ENCODE peak calls at places on chromosomes 6 and 20, in six cellular contexts. I is left lung, C is HL-60, Z is lower leg skin, R is psoas muscle, W is hepatocyte. U is an unnamed sample.

GRCh38 chr6:29624520-29624961 is 8.4 kb downstream of the GABBR1 start:
- DNase-seq in I (no peak), C (no peak), Z (no peak), R (no peak), W (no peak), U (no peak)

GRCh38 chr6:52745764-52746201 is 17.5 kb downstream of the GSTA2 start:
- DNase-seq in I (no peak), C (no peak), Z (no peak), R (no peak), W (no peak), U (no peak)

GRCh38 chr6:30076333-30076732 is 764 bp upstream of the RNF39 start:
- DNase-seq in I (no peak), C (no peak), Z (no peak), R (no peak), W (no peak), U (no peak)

GRCh38 chr6:22078802-22079545 is 217.9 kb downstream of the PRL start:
- DNase-seq in I (no peak), C (no peak), Z (no peak), R (no peak), W (no peak), U (no peak)

GRCh38 chr6:142207265-142207877 is 60.3 kb downstream of the VTA1 start:
- DNase-seq in I (no peak), C (peak), Z (no peak), R (no peak), W (peak), U (no peak)

GRCh38 chr6:33192105-33192646 is at the start of gene COL11A2:
- DNase-seq in I (no peak), C (no peak), Z (no peak), R (no peak), W (no peak), U (no peak)

GRCh38 chr20:57329608-57330221 is at the start of gene SPO11:
- DNase-seq in I (no peak), C (no peak), Z (no peak), R (no peak), W (peak), U (no peak)

GRCh38 chr6:28425942-28426541 is 17.2 kb downstream of the ZSCAN23 start:
- DNase-seq in I (no peak), C (peak), Z (no peak), R (no peak), W (no peak), U (no peak)

GRCh38 chr6:147195510-147195909 is 8.7 kb upstream of the STXBP5 start:
- DNase-seq in I (no peak), C (peak), Z (no peak), R (no peak), W (no peak), U (no peak)

GRCh38 chr6:684831-685636 is 7.9 kb downstream of the EXOC2 start:
- DNase-seq in I (no peak), C (no peak), Z (no peak), R (no peak), W (no peak), U (no peak)

GRCh38 chr20:57703013-57703412 is 6.8 kb downstream of the PMEPA1 start:
- DNase-seq in I (no peak), C (no peak), Z (no peak), R (no peak), W (no peak), U (no peak)

GRCh38 chr6:29705389-29706231 is 17.6 kb upstream of the HLA-F start:
- DNase-seq in I (no peak), C (no peak), Z (no peak), R (no peak), W (peak), U (no peak)

GRCh38 chr6:157768304-157768703 is 54.7 kb upstream of the SNX9 start:
- DNase-seq in I (no peak), C (peak), Z (no peak), R (no peak), W (no peak), U (no peak)

GRCh38 chr20:662289-663192 is 9.5 kb upstream of the SRXN1 start:
- DNase-seq in I (no peak), C (no peak), Z (no peak), R (no peak), W (no peak), U (no peak)

GRCh38 chr20:401682-402495 is 6.2 kb upstream of the RBCK1 start:
- DNase-seq in I (no peak), C (peak), Z (no peak), R (no peak), W (peak), U (no peak)

GRCh38 chr6:55397986-55398385 is 70.7 kb downstream of the GFRAL start:
- DNase-seq in I (no peak), C (no peak), Z (no peak), R (no peak), W (no peak), U (no peak)

GRCh38 chr6:47362857-47363461 is 53.3 kb upstream of the TNFRSF21 start:
- DNase-seq in I (no peak), C (no peak), Z (no peak), R (no peak), W (peak), U (no peak)

GRCh38 chr20:23412026-23412425 is 9.3 kb downstream of the NAPB start:
- DNase-seq in I (no peak), C (no peak), Z (no peak), R (no peak), W (no peak), U (no peak)

GRCh38 chr6:168004023-168004422 is 6.6 kb downstream of the KIF25 start:
- DNase-seq in I (no peak), C (no peak), Z (peak), R (no peak), W (no peak), U (no peak)

GRCh38 chr6:29831776-29832175 is 4.2 kb downstream of the HLA-G start:
- DNase-seq in I (no peak), C (no peak), Z (no peak), R (no peak), W (no peak), U (no peak)

GRCh38 chr20:54549523-54550326 is 74.3 kb downstream of the DOK5 start:
- DNase-seq in I (no peak), C (no peak), Z (no peak), R (no peak), W (no peak), U (no peak)

GRCh38 chr20:58967652-58968429 is 13.2 kb upstream of the NELFCD start:
- DNase-seq in I (no peak), C (no peak), Z (no peak), R (no peak), W (no peak), U (no peak)

GRCh38 chr6:25041676-25042598 is 106.2 kb upstream of the RIPOR2 start:
- DNase-seq in I (no peak), C (no peak), Z (no peak), R (no peak), W (no peak), U (no peak)

GRCh38 chr6:5763407-5763806 is 243.3 kb downstream of the NRN1 start:
- DNase-seq in I (no peak), C (no peak), Z (no peak), R (no peak), W (no peak), U (no peak)

GRCh38 chr20:11376406-11376805 is 541.3 kb upstream of the BTBD3 start:
- DNase-seq in I (no peak), C (no peak), Z (no peak), R (no peak), W (no peak), U (no peak)

GRCh38 chr6:43142101-43142500 is 29.0 kb upstream of the SRF start:
- DNase-seq in I (no peak), C (no peak), Z (no peak), R (no peak), W (no peak), U (no peak)

GRCh38 chr6:41537359-41537758 is 8.8 kb upstream of the FOXP4 start:
- DNase-seq in I (no peak), C (no peak), Z (no peak), R (no peak), W (peak), U (no peak)

GRCh38 chr20:24995741-24996448 is 3.3 kb upstream of the APMAP start:
- DNase-seq in I (no peak), C (no peak), Z (no peak), R (no peak), W (no peak), U (no peak)

GRCh38 chr20:24731312-24731711 is 217.8 kb upstream of the CST7 start:
- DNase-seq in I (no peak), C (no peak), Z (no peak), R (no peak), W (no peak), U (no peak)

GRCh38 chr6:4107873-4108272 is 27.5 kb downstream of the ECI2 start:
- DNase-seq in I (no peak), C (no peak), Z (no peak), R (no peak), W (no peak), U (no peak)

GRCh38 chr6:73131706-73132105 is 93.6 kb downstream of the KHDC1L start:
- DNase-seq in I (no peak), C (no peak), Z (no peak), R (no peak), W (no peak), U (no peak)

GRCh38 chr6:80094017-80094416 is 12.5 kb upstream of the BCKDHB start:
- DNase-seq in I (no peak), C (no peak), Z (no peak), R (no peak), W (peak), U (no peak)

GRCh38 chr6:75818061-75818855 is 69.2 kb downstream of the MYO6 start:
- DNase-seq in I (no peak), C (no peak), Z (no peak), R (no peak), W (no peak), U (no peak)

GRCh38 chr6:117469791-117470190 is 12.7 kb upstream of the DCBLD1 start:
- DNase-seq in I (no peak), C (no peak), Z (no peak), R (no peak), W (no peak), U (no peak)

GRCh38 chr6:160417550-160417949 is 69.4 kb downstream of the SLC22A3 start:
- DNase-seq in I (no peak), C (no peak), Z (no peak), R (no peak), W (no peak), U (no peak)

GRCh38 chr20:47663354-47664067 is 121.8 kb downstream of the SULF2 start:
- DNase-seq in I (peak), C (peak), Z (peak), R (peak), W (peak), U (peak)

GRCh38 chr20:6698723-6699122 is 68.8 kb upstream of the BMP2 start:
- DNase-seq in I (no peak), C (no peak), Z (no peak), R (no peak), W (no peak), U (no peak)

GRCh38 chr20:9867196-9867980 is 28.5 kb upstream of the PAK5 start:
- DNase-seq in I (no peak), C (no peak), Z (no peak), R (no peak), W (no peak), U (no peak)

GRCh38 chr6:121890307-121890910 is 455.0 kb downstream of the GJA1 start:
- DNase-seq in I (no peak), C (no peak), Z (no peak), R (no peak), W (no peak), U (no peak)

GRCh38 chr20:46701057-46701456 is 8.4 kb upstream of the SLC2A10 start:
- DNase-seq in I (no peak), C (no peak), Z (no peak), R (no peak), W (no peak), U (no peak)

DNA sequence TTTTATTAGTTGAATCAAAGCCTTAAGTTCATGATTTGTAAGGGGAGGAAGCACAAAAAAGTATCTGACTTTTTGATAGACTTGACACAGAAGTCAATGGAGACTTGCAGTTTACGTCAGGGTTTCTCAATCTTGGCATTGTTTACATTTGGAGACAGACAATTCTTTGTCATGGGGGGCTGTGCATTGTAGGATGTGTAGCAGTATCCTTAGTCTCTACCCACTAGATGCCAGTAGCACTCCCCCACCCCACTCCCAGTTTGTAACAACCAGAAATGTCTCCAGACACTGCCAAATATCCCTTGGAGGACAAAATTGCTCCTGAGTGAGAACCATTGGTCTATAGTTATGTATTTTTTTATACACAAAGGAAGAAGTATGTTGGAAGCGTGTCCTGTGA is 434.1 kb downstream of the RFPL4B start:
- DNase-seq in I (no peak), C (no peak), Z (no peak), R (no peak), W (peak), U (no peak)
- TF ChIP-seq CTCF in I (no peak), C (no peak), Z (no peak), R (no peak), W (peak), U (no peak)

GRCh38 chr6:169839029-169839481 is 87.6 kb downstream of the ERMARD start:
- DNase-seq in I (no peak), C (no peak), Z (no peak), R (no peak), W (no peak), U (no peak)
- TF ChIP-seq CTCF in I (no peak), C (no peak), Z (no peak), R (no peak), W (no peak), U (no peak)

GRCh38 chr6:148747145-148747492 is 289 bp downstream of the UST start:
- DNase-seq in I (peak), C (no peak), Z (no peak), R (peak), W (no peak), U (no peak)

GRCh38 chr6:148749678-148750077 is 2.8 kb downstream of the UST start:
- DNase-seq in I (no peak), C (no peak), Z (no peak), R (no peak), W (no peak), U (no peak)

GRCh38 chr6:148745926-148746325 is 904 bp upstream of the UST start:
- DNase-seq in I (no peak), C (no peak), Z (no peak), R (no peak), W (no peak), U (no peak)

GRCh38 chr6:148746363-148747144 is at the start of gene UST:
- DNase-seq in I (peak), C (peak), Z (peak), R (peak), W (peak), U (peak)

GRCh38 chr6:148747493-148748160 is 797 bp downstream of the UST start:
- DNase-seq in I (peak), C (no peak), Z (peak), R (peak), W (peak), U (no peak)
- TF ChIP-seq CTCF in I (no peak), C (no peak), Z (no peak), R (no peak), W (no peak), U (no peak)

DNA sequence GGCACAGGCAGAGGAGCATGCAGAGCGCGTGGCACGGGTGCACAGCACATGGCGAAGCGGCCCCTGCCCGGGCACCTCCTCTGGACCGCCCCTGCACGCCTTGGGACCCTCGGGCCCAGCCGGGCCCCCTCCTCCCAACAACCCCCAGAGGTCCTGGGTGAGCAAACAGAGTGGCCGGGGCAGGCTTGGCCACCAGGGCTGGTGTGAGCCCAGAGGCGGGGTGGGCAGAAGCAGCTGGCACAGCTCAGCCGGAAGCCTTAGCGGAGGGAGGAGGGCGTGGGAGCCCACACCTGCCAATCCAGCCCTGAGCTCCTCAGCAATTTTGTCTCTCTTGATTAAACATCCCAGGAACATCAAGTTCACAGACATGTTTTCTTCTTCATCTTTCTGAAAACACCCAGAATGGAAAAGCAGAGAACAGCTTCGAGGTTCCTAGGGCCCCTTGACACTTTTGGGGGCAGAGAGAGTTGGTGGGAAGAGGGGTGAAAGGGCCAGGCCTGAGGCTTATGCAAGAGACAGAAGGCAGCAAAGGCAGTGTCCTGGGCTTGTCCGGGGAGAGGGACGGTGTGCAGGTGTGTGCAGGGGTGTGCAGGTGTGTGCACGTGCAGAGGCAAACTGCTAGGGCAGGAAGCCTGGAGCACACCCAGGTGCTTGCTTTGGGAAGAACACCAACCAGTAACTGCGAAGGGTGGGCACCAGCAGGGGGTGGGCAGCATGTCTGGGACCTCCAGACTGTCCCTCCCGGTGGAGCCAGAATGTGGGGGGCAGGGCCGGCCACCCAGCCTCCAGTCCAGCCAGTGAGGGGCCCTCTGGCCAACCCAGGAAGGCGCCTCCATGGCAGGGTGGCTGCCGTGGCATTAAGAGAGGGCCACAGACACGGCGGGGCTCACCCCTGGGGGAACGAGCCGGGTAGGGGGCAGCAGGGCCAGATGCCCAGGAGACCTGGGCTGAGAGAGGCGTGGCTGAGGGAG is 4.8 kb downstream of the HRH3 start:
- DNase-seq in I (no peak), C (no peak), Z (no peak), R (no peak), W (no peak), U (no peak)
- TF ChIP-seq CTCF in I (no peak), C (no peak), Z (no peak), R (no peak), W (no peak), U (no peak)

DNA sequence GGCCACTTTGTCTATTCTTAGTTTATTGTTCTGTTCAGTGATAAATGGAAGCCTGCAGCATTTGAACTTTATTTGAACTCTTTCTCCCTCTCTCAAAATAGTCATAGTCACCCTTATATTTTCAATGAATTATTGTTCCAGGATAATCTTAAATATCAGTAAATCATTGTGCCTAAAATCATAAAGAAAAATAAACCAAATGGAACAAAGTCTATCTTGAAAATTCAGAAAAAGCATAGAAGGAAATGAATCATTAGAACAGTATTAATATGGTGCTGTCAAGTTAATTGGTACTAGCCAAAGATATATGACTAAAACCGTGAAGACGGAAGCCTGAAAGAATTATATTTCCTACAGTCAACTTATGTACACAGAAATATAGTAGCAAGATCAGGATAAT is 119.7 kb upstream of the ENPP5 start:
- DNase-seq in I (no peak), C (no peak), Z (no peak), R (no peak), W (no peak), U (no peak)
- TF ChIP-seq CTCF in I (no peak), C (no peak), Z (no peak), R (no peak), W (no peak), U (no peak)

DNA sequence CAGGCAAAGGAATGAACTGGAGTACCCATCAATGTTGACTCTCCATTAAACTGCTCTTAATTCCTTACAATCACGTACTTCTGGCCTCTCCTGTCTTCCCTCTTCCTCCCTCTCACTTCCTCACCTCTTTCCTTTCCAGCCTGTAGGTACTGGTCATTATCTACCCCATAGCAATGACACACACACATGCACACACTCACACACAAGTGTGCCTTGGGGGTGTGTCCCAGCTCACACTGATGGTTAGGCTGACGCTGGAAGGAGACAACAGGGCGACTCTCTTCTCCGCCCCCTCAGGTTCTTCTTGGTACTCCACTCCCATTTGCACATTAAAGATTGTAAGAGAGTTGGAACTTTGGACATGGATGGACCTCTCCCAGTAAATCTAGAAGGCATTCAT is 14.0 kb upstream of the SERPINB9 start:
- DNase-seq in I (no peak), C (no peak), Z (no peak), R (no peak), W (no peak), U (no peak)
- TF ChIP-seq CTCF in I (no peak), C (no peak), Z (no peak), R (no peak), W (no peak), U (no peak)

GRCh38 chr6:9100869-9101575 is 665.7 kb upstream of the SLC35B3 start:
- DNase-seq in I (no peak), C (no peak), Z (no peak), R (no peak), W (no peak), U (no peak)

GRCh38 chr6:9103876-9104521 is 668.7 kb upstream of the SLC35B3 start:
- DNase-seq in I (no peak), C (no peak), Z (no peak), R (no peak), W (no peak), U (no peak)

DNA sequence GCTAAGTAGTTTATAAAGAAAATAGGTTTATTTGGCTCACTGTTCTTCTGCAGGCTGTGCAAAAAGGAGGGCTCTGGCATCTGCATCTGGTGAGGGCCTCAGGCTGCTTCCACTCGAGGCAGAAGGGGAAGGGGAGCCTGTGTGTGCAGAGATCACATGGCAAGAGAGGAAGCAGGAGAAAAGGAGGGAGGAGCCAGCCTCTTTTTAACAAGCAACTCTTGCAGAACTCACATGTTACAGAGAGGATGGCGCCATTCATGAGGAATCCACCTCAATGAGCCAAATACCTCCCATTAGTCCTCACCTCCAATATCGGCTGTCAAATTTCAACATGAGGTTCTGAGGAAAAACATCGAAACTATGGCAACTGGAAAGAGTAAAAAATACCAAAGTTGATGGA is 666.6 kb upstream of the SLC35B3 start:
- DNase-seq in I (no peak), C (no peak), Z (no peak), R (no peak), W (no peak), U (no peak)
- TF ChIP-seq CTCF in I (no peak), C (no peak), Z (no peak), R (no peak), W (no peak), U (no peak)

U was measured in omental fat pad.